ENCODE peak calls at places on chromosome 18, in eight cellular contexts. N is PC-9, Q is hepatocyte, M is MM.1S, A is OCI-LY7, X is PC-3, V is HCT116, J is SK-N-SH. Z is an unnamed sample. For H3K9me2, the result is how much of the 10 kb centered on the place peaks cover.

GRCh38 chr18:712401-713134 is at the start of gene ENOSF1:
- DNase-seq in M (peak), A (peak), V (peak), X (peak), N (peak), Q (peak), J (peak), Z (peak)

GRCh38 chr18:35024965-35025364 is 16.2 kb upstream of the MAPRE2 start:
- DNase-seq in Q (peak), N (no peak), M (no peak), V (no peak), A (no peak), J (no peak), X (peak), Z (no peak)

GRCh38 chr18:23133860-23134779 is 1.2 kb upstream of the CABLES1 start:
- DNase-seq in V (peak), J (peak), A (peak), X (peak), Q (peak), N (peak), M (peak), Z (peak)

GRCh38 chr18:7722955-7723354 is 155.8 kb downstream of the PTPRM start:
- DNase-seq in Q (no peak), X (no peak), V (no peak), N (no peak), A (no peak), J (no peak), M (no peak), Z (no peak)

GRCh38 chr18:27583021-27583420 is 397.9 kb upstream of the CHST9 start:
- DNase-seq in J (no peak), X (no peak), N (no peak), A (no peak), M (no peak), Q (no peak), V (no peak), Z (no peak)

GRCh38 chr18:79507546-79508480 is 112.1 kb downstream of the NFATC1 start:
- DNase-seq in A (no peak), J (no peak), X (peak), N (no peak), V (no peak), Q (peak), M (no peak), Z (no peak)

GRCh38 chr18:26700201-26700600 is 151.8 kb upstream of the KCTD1 start:
- DNase-seq in M (no peak), V (no peak), J (no peak), A (no peak), Q (no peak), N (no peak), X (no peak), Z (no peak)

GRCh38 chr18:11828772-11829432 is 22.3 kb upstream of the CHMP1B start:
- DNase-seq in M (no peak), J (no peak), A (no peak), X (no peak), Q (no peak), V (no peak), N (no peak), Z (peak)

GRCh38 chr18:24878289-24878688 is 417.9 kb downstream of the HRH4 start:
- DNase-seq in A (peak), J (peak), M (peak), N (no peak), X (peak), Q (peak), V (no peak), Z (peak)

GRCh38 chr18:23158884-23159820 is 23.9 kb downstream of the CABLES1 start:
- DNase-seq in J (no peak), V (no peak), M (no peak), N (no peak), X (no peak), Q (peak), A (no peak), Z (no peak)

GRCh38 chr18:33356735-33357134 is 83.8 kb downstream of the CCDC178 start:
- DNase-seq in Q (no peak), N (no peak), M (no peak), V (no peak), A (no peak), J (no peak), X (no peak), Z (peak)

GRCh38 chr18:41938445-41938844 is 16.6 kb upstream of the PIK3C3 start:
- DNase-seq in Q (no peak), V (no peak), M (no peak), N (no peak), J (no peak), A (no peak), X (peak), Z (peak)

GRCh38 chr18:63192885-63193349 is 126.7 kb downstream of the BCL2 start:
- DNase-seq in Q (no peak), X (no peak), A (no peak), N (no peak), V (no peak), M (peak), J (no peak), Z (no peak)

GRCh38 chr18:77080283-77080682 is 52.3 kb downstream of the MBP start:
- DNase-seq in V (no peak), Q (no peak), M (peak), N (no peak), A (peak), J (no peak), X (no peak), Z (no peak)

GRCh38 chr18:77079088-77079487 is 53.5 kb downstream of the MBP start:
- DNase-seq in N (no peak), V (no peak), X (no peak), M (no peak), Q (no peak), J (no peak), A (no peak), Z (no peak)

GRCh38 chr18:77077836-77078456 is 54.6 kb downstream of the MBP start:
- DNase-seq in J (no peak), Q (no peak), N (no peak), M (no peak), A (no peak), V (no peak), X (no peak), Z (no peak)

GRCh38 chr18:77077401-77077800 is 55.2 kb downstream of the MBP start:
- DNase-seq in V (no peak), M (no peak), X (no peak), Q (no peak), N (no peak), A (no peak), J (no peak), Z (no peak)

GRCh38 chr18:77078671-77079070 is 53.9 kb downstream of the MBP start:
- DNase-seq in J (no peak), N (no peak), A (no peak), X (no peak), Q (no peak), M (no peak), V (no peak), Z (no peak)
- H3K9me2 ChIP-seq in J (under half), N (under half), A (under half), X (under half), Q (under half), M (under half), V (under half), Z (under half)

DNA sequence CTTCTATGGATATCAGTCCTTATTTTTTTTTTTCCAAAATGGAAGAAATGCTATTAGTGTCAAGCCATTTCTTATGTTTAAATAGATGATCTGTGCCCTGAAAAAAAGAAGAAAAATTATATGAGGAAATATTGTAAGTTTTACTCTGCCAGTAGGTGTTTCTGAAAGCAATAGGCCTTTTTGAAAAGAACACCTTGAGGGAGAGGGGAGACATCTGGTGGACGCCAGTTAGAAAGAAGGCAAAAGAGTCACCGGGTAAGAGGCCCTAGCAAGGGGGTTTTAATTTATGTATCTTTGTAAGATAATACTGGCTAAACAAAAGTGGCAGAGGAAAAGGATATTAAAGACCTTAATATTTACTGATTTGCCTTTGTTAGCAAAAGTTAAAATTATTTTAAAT is 56.1 kb downstream of the DYNAP start:
- DNase-seq in X (peak), V (peak), M (peak), Q (peak), N (no peak), J (peak), A (peak), Z (peak)
- TF ChIP-seq CTCF in X (peak), V (peak), M (peak), Q (peak), N (peak), J (peak), A (peak), Z (peak)

GRCh38 chr18:21559195-21559594 is 41.3 kb downstream of the ESCO1 start:
- DNase-seq in A (no peak), M (no peak), N (no peak), Q (no peak), X (no peak), V (no peak), J (no peak), Z (no peak)
- H3K9me2 ChIP-seq in A (under half), M (under half), N (under half), Q (under half), X (under half), V (under half), J (under half), Z (under half)

GRCh38 chr18:59835656-59836379 is 64.0 kb upstream of the PMAIP1 start:
- DNase-seq in N (no peak), J (no peak), X (no peak), M (no peak), Q (no peak), A (no peak), V (no peak), Z (peak)

GRCh38 chr18:59839241-59839640 is 60.6 kb upstream of the PMAIP1 start:
- DNase-seq in M (no peak), V (no peak), J (no peak), Q (no peak), N (no peak), A (no peak), X (no peak), Z (no peak)

GRCh38 chr18:59837586-59837985 is 62.2 kb upstream of the PMAIP1 start:
- DNase-seq in J (peak), M (peak), V (peak), X (peak), Q (peak), A (peak), N (peak), Z (peak)

GRCh38 chr18:59842947-59843346 is 56.8 kb upstream of the PMAIP1 start:
- DNase-seq in V (no peak), X (peak), J (no peak), M (no peak), N (no peak), Q (no peak), A (no peak), Z (no peak)

GRCh38 chr18:59839931-59840685 is 59.7 kb upstream of the PMAIP1 start:
- DNase-seq in N (no peak), J (no peak), A (no peak), M (no peak), X (peak), V (no peak), Q (no peak), Z (no peak)
- TF ChIP-seq CTCF in N (peak), J (peak), A (peak), M (no peak), X (peak), V (no peak), Q (no peak), Z (peak)

GRCh38 chr18:10485475-10485874 is 31.0 kb downstream of the APCDD1 start:
- DNase-seq in V (no peak), M (no peak), A (no peak), X (no peak), Q (no peak), N (no peak), J (no peak), Z (no peak)
- H3K9me2 ChIP-seq in V (under half), M (under half), A (under half), X (under half), Q (under half), N (under half), J (under half), Z (under half)

Z was measured in GM23338.